ENCODE peak calls at places on chromosomes 16 and 17, in five cellular contexts. R, J, C, U and P are unnamed samples. For H3K4me1 and H3K36me3, the result is how much of the 10 kb centered on the place peaks cover.

GRCh38 chr16:3760518-3760917 is 43.2 kb upstream of the TRAP1 start:
- DNase-seq in R (no peak), J (no peak), C (no peak), U (no peak), P (no peak)

GRCh38 chr17:37640016-37640415 is 3.2 kb downstream of the DDX52 start:
- DNase-seq in R (no peak), J (no peak), C (no peak), U (no peak), P (no peak)

GRCh38 chr17:35432176-35433074 is at the start of gene SLFN12:
- DNase-seq in R (peak), J (peak), C (peak), U (peak), P (peak)

GRCh38 chr17:72233981-72234380 is 113.2 kb downstream of the SOX9 start:
- DNase-seq in R (no peak), J (no peak), C (no peak), U (no peak), P (no peak)

GRCh38 chr17:48907713-48908046 is 527 bp upstream of the UBE2Z start:
- DNase-seq in R (no peak), J (peak), C (no peak), U (no peak), P (no peak)

GRCh38 chr17:55783684-55784245 is 32.9 kb downstream of the PCTP start:
- DNase-seq in R (no peak), J (peak), C (peak), U (peak), P (no peak)

GRCh38 chr17:65208753-65209152 is 71.6 kb downstream of the RGS9 start:
- DNase-seq in R (no peak), J (no peak), C (no peak), U (no peak), P (no peak)

GRCh38 chr16:23729503-23730424 is 16.7 kb upstream of the ERN2 start:
- DNase-seq in R (no peak), J (peak), C (no peak), U (no peak), P (peak)

GRCh38 chr17:83118071-83118841 is 38.8 kb downstream of the METRNL start:
- DNase-seq in R (peak), J (no peak), C (no peak), U (no peak), P (no peak)

GRCh38 chr16:21283521-21284289 is 5.6 kb upstream of the CRYM start:
- DNase-seq in R (peak), J (peak), C (peak), U (peak), P (peak)

GRCh38 chr17:752002-752619 is at the start of gene GEMIN4:
- DNase-seq in R (peak), J (peak), C (peak), U (peak), P (peak)

GRCh38 chr17:48429638-48430586 is at the start of gene SKAP1:
- DNase-seq in R (no peak), J (peak), C (no peak), U (no peak), P (peak)

DNA sequence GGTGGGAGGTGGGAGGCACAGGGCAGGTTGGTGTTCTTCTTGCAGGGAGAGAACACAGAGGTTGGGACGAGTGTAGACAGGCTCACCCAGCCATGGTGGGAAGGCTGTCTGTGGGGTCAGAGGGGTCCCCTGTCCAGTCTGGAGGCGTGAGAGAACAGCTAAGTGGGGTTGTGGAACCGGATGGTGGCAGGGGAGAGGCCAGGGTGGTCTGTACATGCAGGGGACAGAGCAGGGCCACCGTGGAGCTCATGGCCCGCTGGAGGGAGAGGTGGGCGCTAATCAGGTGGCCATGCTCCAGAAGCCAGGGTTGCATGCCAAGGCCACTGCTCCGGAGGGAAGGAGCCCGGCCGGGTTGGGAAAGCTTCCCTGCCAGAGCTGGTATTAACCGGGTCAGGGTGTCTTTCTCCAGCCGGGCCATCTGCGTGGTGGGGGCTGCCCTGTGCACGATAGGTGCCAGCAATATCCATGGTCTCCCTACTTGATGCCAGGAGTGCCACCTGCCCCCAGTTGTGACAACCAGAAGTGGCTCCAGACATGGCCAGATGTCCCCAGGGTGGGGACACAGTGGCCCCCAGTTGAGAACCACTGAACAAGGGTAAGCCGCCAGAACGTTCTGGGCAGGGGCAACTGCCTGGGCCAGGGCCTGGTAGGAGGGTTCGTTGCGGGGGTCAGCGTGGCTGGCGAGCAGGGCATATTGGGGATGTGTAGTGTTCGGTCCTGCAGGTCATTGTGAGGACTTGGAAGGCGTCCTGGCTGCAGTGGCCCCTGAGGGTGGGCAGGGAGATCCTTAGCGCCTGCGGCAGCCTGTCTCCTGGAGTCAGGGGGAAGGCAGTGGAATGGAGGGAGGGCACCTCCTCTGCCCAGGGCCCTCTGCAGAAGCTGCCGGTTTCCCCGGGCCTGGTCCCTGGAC is 5.1 kb downstream of the SNN start:
- DNase-seq in R (peak), J (no peak), C (no peak), U (no peak), P (no peak)
- H3K4me1 ChIP-seq in R (under half), J (under half), C (half or more), U (under half), P (under half)

GRCh38 chr16:16110111-16110490 is 113.2 kb downstream of the ABCC6 start:
- DNase-seq in R (no peak), J (no peak), C (no peak), U (no peak), P (no peak)
- H3K36me3 ChIP-seq in R (under half), J (under half), C (under half), U (under half), P (under half)

GRCh38 chr16:67024384-67024896 is 4.5 kb upstream of the CBFB start:
- DNase-seq in R (no peak), J (no peak), C (no peak), U (no peak), P (no peak)

GRCh38 chr16:67023689-67024088 is 5.3 kb upstream of the CBFB start:
- DNase-seq in R (no peak), J (no peak), C (no peak), U (no peak), P (no peak)

GRCh38 chr16:67026570-67026969 is 2.4 kb upstream of the CBFB start:
- DNase-seq in R (no peak), J (no peak), C (no peak), U (no peak), P (no peak)

GRCh38 chr16:67027046-67027445 is 1.9 kb upstream of the CBFB start:
- DNase-seq in R (no peak), J (no peak), C (no peak), U (no peak), P (no peak)

GRCh38 chr16:67025151-67025550 is 3.8 kb upstream of the CBFB start:
- DNase-seq in R (no peak), J (no peak), C (no peak), U (no peak), P (peak)
- H3K27ac ChIP-seq in R (no peak), J (peak), C (no peak), U (no peak), P (no peak)

GRCh38 chr16:29022196-29022595 is 37.3 kb downstream of the LAT start:
- DNase-seq in R (no peak), J (no peak), C (no peak), U (no peak), P (no peak)

GRCh38 chr16:29025218-29025617 is 40.4 kb downstream of the LAT start:
- DNase-seq in R (no peak), J (no peak), C (no peak), U (no peak), P (no peak)

GRCh38 chr16:29024280-29024679 is 39.4 kb downstream of the LAT start:
- DNase-seq in R (no peak), J (no peak), C (no peak), U (no peak), P (no peak)

GRCh38 chr16:29021471-29021870 is 36.6 kb downstream of the LAT start:
- DNase-seq in R (no peak), J (no peak), C (no peak), U (no peak), P (no peak)

DNA sequence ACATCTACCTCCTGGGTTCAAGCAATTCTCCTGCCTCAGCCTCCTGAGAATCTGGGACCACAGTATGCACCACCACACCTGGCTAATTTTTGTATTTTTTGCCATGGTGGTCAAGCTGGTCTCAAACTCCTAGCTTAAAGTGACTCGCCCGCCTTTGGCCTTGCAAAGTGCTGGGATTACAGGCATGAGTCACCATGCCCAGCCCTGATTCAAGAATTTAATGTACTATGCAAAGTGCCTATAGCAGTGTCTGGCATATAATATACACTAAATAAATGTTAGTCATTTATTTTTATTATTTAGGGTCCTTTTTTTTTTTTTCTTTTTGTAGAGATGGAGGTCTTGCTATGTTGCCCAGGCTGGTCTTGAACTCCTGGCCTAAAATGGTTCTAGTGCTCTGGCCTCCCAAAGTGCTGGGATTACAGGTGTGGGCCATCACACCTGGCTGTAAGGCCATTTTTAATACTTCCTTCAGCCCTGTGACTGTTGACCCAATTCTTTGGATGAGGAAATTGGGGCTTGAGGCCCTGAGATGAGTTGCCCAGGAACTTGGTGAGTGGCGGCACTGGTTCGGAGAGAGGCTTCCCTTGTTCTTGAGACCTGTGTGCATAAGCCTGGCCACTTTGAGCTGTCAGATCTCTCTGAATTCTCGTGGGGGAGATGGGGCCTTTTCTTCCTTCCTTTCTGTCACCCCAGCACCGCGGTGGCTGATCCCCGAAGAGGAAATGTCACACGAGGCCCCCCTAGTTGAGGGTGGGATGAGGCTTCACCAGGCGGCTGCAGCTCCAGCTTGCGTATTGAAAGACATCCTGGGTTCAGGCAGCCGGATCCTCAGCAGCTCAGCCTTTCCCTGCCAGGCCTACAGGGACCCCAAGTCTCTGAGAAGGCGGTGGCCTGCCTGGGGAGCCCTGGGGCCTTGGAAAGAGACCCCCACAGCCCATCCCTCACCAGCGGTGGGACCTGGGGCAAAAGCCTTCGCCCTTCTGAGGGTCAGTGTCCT is 38.7 kb downstream of the LAT start:
- DNase-seq in R (no peak), J (no peak), C (no peak), U (no peak), P (peak)
- H3K4me1 ChIP-seq in R (under half), J (under half), C (under half), U (under half), P (under half)

DNA sequence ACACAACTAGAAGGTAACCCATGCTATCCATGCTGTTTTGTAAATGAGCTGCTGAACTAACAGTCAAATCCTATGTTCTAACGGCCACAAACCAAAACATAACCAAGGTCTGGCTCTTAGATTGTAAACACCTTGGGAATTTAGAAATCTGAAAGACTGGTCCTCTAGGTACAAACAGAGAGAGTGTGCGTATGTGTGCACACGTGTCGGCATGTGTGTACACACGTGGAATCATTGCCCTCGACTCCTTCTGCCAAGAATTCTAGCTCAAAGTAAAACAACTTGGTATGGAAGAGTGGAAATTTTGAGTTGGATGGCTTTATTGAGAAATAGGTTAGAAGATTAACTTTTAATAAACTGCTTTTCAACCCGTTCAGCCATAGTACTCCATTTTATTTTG is 18.1 kb upstream of the GHDC start:
- DNase-seq in R (no peak), J (no peak), C (no peak), U (no peak), P (no peak)
- H3K36me3 ChIP-seq in R (under half), J (under half), C (under half), U (under half), P (under half)

GRCh38 chr17:58280480-58281217 is at the start of gene MPO:
- DNase-seq in R (no peak), J (no peak), C (no peak), U (no peak), P (no peak)

GRCh38 chr17:58278661-58279015 is 2.1 kb downstream of the MPO start:
- DNase-seq in R (no peak), J (no peak), C (no peak), U (no peak), P (no peak)

GRCh38 chr17:58281511-58282011 is 826 bp upstream of the MPO start:
- DNase-seq in R (no peak), J (no peak), C (no peak), U (no peak), P (no peak)

GRCh38 chr17:58279016-58279671 is 1.6 kb downstream of the MPO start:
- DNase-seq in R (peak), J (no peak), C (peak), U (peak), P (peak)

GRCh38 chr17:58279736-58280479 is 827 bp downstream of the MPO start:
- DNase-seq in R (no peak), J (no peak), C (no peak), U (no peak), P (no peak)
- H3K27ac ChIP-seq in R (no peak), J (no peak), C (no peak), U (no peak), P (no peak)

GRCh38 chr16:67184453-67185002 is 765 bp upstream of the MATCAP1 start:
- DNase-seq in R (no peak), J (peak), C (no peak), U (no peak), P (no peak)

GRCh38 chr16:67183627-67184452 is at the start of gene MATCAP1:
- DNase-seq in R (peak), J (peak), C (peak), U (peak), P (peak)

GRCh38 chr16:67182288-67182687 is 1.5 kb downstream of the MATCAP1 start:
- DNase-seq in R (no peak), J (no peak), C (no peak), U (no peak), P (no peak)

GRCh38 chr16:67181346-67181745 is 2.4 kb downstream of the MATCAP1 start:
- DNase-seq in R (peak), J (no peak), C (no peak), U (no peak), P (no peak)

GRCh38 chr16:67183284-67183626 is 508 bp downstream of the MATCAP1 start:
- DNase-seq in R (no peak), J (no peak), C (no peak), U (no peak), P (no peak)
- H3K4me1 ChIP-seq in R (under half), J (under half), C (under half), U (under half), P (under half)